ENCODE peak calls at places on chromosome 12, in five cellular contexts. E is tibial artery, C is colonic mucosa, X is neural progenitor cell, A is cardiac muscle cell. P is an unnamed sample. For H3K36me3, the result is how much of the 10 kb centered on the place peaks cover.

GRCh38 chr12:76260390-76260748 is 87.8 kb downstream of the BBS10 start:
- DNase-seq in E (no peak), C (no peak), X (no peak), A (peak), P (no peak)

GRCh38 chr12:75714462-75715322 is 203.3 kb upstream of the KRR1 start:
- DNase-seq in E (no peak), C (no peak), X (no peak), A (no peak), P (no peak)

GRCh38 chr12:84497819-84498218 is 414.8 kb downstream of the SLC6A15 start:
- DNase-seq in E (no peak), C (no peak), X (peak), A (peak), P (no peak)

GRCh38 chr12:69000540-69001243 is 67.7 kb upstream of the CPM start:
- DNase-seq in E (no peak), C (no peak), X (no peak), A (peak), P (no peak)

GRCh38 chr12:113165521-113166450 is 16.3 kb downstream of the CFAP73 start:
- DNase-seq in E (no peak), C (no peak), X (no peak), A (no peak), P (peak)

GRCh38 chr12:61798778-61799177 is 461.4 kb upstream of the USP15 start:
- DNase-seq in E (no peak), C (no peak), X (no peak), A (no peak), P (no peak)

GRCh38 chr12:114888458-114888857 is 204.5 kb upstream of the TBX3 start:
- DNase-seq in E (no peak), C (no peak), X (no peak), A (peak), P (no peak)

GRCh38 chr12:12774791-12775190 is 10.7 kb upstream of the APOLD1 start:
- DNase-seq in E (no peak), C (no peak), X (no peak), A (no peak), P (no peak)

GRCh38 chr12:111546758-111547383 is 52.2 kb downstream of the ATXN2 start:
- DNase-seq in E (no peak), C (no peak), X (no peak), A (no peak), P (no peak)

GRCh38 chr12:1611775-1612174 is 17.3 kb upstream of the WNT5B start:
- DNase-seq in E (no peak), C (no peak), X (no peak), A (peak), P (no peak)

GRCh38 chr12:131720921-131721320 is 10.0 kb downstream of the SFSWAP start:
- DNase-seq in E (no peak), C (no peak), X (no peak), A (no peak), P (peak)

GRCh38 chr12:89469361-89469760 is 55.2 kb downstream of the GALNT4 start:
- DNase-seq in E (no peak), C (no peak), X (no peak), A (no peak), P (no peak)

GRCh38 chr12:69070319-69071090 is 137.5 kb upstream of the CPM start:
- DNase-seq in E (peak), C (peak), X (peak), A (peak), P (peak)

GRCh38 chr12:118356809-118357326 is 15.8 kb downstream of the TAOK3 start:
- DNase-seq in E (no peak), C (no peak), X (no peak), A (peak), P (no peak)

GRCh38 chr12:104990950-104991349 is 4.8 kb downstream of the NOPCHAP1 start:
- DNase-seq in E (no peak), C (no peak), X (no peak), A (no peak), P (no peak)

GRCh38 chr12:12976366-12976765 is 23.7 kb downstream of the HEBP1 start:
- DNase-seq in E (no peak), C (no peak), X (no peak), A (peak), P (no peak)

GRCh38 chr12:59698599-59698998 is 102.8 kb downstream of the SLC16A7 start:
- DNase-seq in E (no peak), C (no peak), X (no peak), A (peak), P (no peak)

GRCh38 chr12:8088574-8088973 is 6.5 kb downstream of the NECAP1 start:
- DNase-seq in E (no peak), C (no peak), X (no peak), A (no peak), P (no peak)

GRCh38 chr12:99981639-99982190 is 3.0 kb downstream of the ANKS1B start:
- DNase-seq in E (no peak), C (no peak), X (no peak), A (no peak), P (no peak)

GRCh38 chr12:177336-177979 is 36.5 kb downstream of the SLC6A12 start:
- DNase-seq in E (no peak), C (no peak), X (no peak), A (no peak), P (no peak)

GRCh38 chr12:1870086-1870485 is 48.4 kb downstream of the CACNA2D4 start:
- DNase-seq in E (no peak), C (peak), X (no peak), A (no peak), P (peak)

GRCh38 chr12:63944586-63945228 is 100.2 kb downstream of the SRGAP1 start:
- DNase-seq in E (no peak), C (no peak), X (no peak), A (no peak), P (no peak)

GRCh38 chr12:68236421-68237059 is 10.9 kb upstream of the IL26 start:
- DNase-seq in E (no peak), C (no peak), X (no peak), A (no peak), P (no peak)

GRCh38 chr12:6632026-6632978 is 3.5 kb downstream of the LPAR5 start:
- DNase-seq in E (no peak), C (peak), X (peak), A (no peak), P (peak)

GRCh38 chr12:6638305-6638704 is 2.5 kb upstream of the LPAR5 start:
- DNase-seq in E (no peak), C (no peak), X (no peak), A (no peak), P (no peak)

GRCh38 chr12:6639151-6639773 is 3.5 kb upstream of the LPAR5 start:
- DNase-seq in E (no peak), C (no peak), X (no peak), A (no peak), P (no peak)

GRCh38 chr12:6635375-6635855 is 344 bp downstream of the LPAR5 start:
- DNase-seq in E (no peak), C (peak), X (no peak), A (no peak), P (peak)

GRCh38 chr12:6635856-6636521 is at the start of gene LPAR5:
- DNase-seq in E (no peak), C (peak), X (no peak), A (no peak), P (peak)
- H3K4me3 ChIP-seq in E (peak), C (peak), X (no peak), A (no peak), P (no peak)

DNA sequence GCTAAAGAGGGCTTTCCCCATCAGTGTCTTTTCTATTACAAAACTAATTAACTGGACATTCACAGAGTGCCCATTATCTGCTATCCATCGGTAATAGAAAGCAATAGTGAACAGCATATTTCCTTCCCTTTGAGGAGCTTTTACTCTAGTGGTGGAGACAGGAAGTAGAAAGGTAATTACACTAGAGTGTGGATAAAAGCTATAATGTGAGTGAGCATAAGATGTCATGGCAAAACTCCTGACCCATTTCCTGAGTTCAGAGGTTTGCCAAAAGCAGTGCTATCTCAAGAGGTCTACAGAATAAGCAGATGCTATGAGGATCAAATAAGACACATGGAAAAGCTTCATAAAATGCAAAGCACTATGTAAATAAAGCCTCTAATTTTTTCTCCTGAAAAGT is 24.0 kb downstream of the TIMELESS start:
- DNase-seq in E (no peak), C (no peak), X (no peak), A (no peak), P (no peak)
- H3K36me3 ChIP-seq in E (under half), C (under half), X (under half), A (under half), P (half or more)

GRCh38 chr12:58414398-58414871 is 473.1 kb downstream of the ATP23 start:
- DNase-seq in E (no peak), C (no peak), X (no peak), A (peak), P (no peak)
- H3K4me3 ChIP-seq in E (no peak), C (no peak), X (no peak), A (no peak), P (no peak)

DNA sequence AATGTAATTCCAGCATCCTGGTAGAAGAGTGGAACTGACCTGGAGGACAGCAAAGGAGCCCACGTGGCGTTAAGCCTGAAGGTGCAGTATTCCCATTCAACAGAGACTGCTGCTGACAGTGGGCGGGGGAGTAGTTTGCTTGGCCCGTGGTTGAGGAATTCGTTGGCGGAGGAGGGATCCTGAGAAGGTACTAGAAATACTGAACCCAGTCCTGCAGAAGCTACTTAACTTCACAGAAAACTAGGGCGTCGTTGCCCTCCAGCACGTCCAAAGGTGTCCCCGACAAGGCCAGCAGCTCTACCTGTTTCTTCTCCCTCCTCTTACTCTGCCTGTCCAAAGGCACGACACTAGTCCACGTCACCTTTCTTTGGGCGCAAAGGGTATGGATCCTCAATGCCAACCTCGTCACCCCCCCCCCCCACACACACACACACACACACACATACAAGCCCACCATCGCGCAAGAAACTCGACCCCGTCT is 303 bp downstream of the PUS7L start:
- DNase-seq in E (peak), C (peak), X (peak), A (peak), P (no peak)
- H3K36me3 ChIP-seq in E (under half), C (under half), X (under half), A (under half), P (under half)

GRCh38 chr12:25839470-25839869 is 119.0 kb upstream of the RASSF8 start:
- DNase-seq in E (no peak), C (no peak), X (no peak), A (peak), P (no peak)
- H3K4me3 ChIP-seq in E (no peak), C (no peak), X (no peak), A (no peak), P (no peak)

GRCh38 chr12:9208236-9208635 is at the start of gene PZP:
- DNase-seq in E (no peak), C (no peak), X (no peak), A (no peak), P (no peak)
- H3K36me3 ChIP-seq in E (under half), C (under half), X (under half), A (under half), P (under half)

GRCh38 chr12:31118347-31118830 is 44.7 kb downstream of the DDX11 start:
- DNase-seq in E (no peak), C (no peak), X (peak), A (no peak), P (peak)
- H3K4me3 ChIP-seq in E (peak), C (peak), X (peak), A (peak), P (peak)

GRCh38 chr12:106323537-106323936 is 21.0 kb downstream of the TCP11L2 start:
- DNase-seq in E (no peak), C (no peak), X (no peak), A (no peak), P (no peak)
- H3K36me3 ChIP-seq in E (half or more), C (under half), X (under half), A (under half), P (under half)

P was measured in endodermal cell.